ENCODE peak calls at places on chromosomes 6 and 20, in ten cellular contexts. Z is GM12878, J is gastrocnemius medialis, R is MM.1S, S is lower lobe of right lung, Y is kidney, F is endodermal cell, H is H9, N is upper lobe of right lung, W is tibial artery. G is an unnamed sample.

GRCh38 chr6:48664850-48665249 is 553.9 kb upstream of the PTCHD4 start:
- DNase-seq in Y (no peak), N (no peak), W (no peak), J (no peak), Z (no peak), H (no peak), S (no peak), R (no peak), F (no peak), G (no peak)

GRCh38 chr6:12356983-12357972 is 67.1 kb downstream of the EDN1 start:
- DNase-seq in F (no peak), N (no peak), J (no peak), R (peak; percentile 37), Y (no peak), W (no peak), H (no peak), Z (peak; percentile 86), S (no peak), G (no peak)

GRCh38 chr6:37804676-37805075 is 14.9 kb upstream of the ZFAND3 start:
- DNase-seq in S (no peak), Y (no peak), Z (no peak), R (no peak), H (no peak), N (no peak), J (no peak), F (no peak), W (no peak), G (no peak)

GRCh38 chr6:151674578-151674977 is 132.9 kb upstream of the ESR1 start:
- DNase-seq in Y (no peak), S (no peak), J (no peak), W (no peak), Z (no peak), H (no peak), N (no peak), F (no peak), R (no peak), G (no peak)

GRCh38 chr6:157644043-157644810 is 178.8 kb upstream of the SNX9 start:
- DNase-seq in R (no peak), F (no peak), H (no peak), J (no peak), Z (no peak), S (no peak), Y (no peak), W (peak; percentile 64), N (no peak), G (peak; percentile 38)

GRCh38 chr20:50372770-50373088 is 137.5 kb upstream of the PTPN1 start:
- DNase-seq in H (no peak), R (no peak), J (peak; percentile 56), Z (no peak), W (no peak), S (no peak), N (no peak), Y (no peak), F (no peak), G (peak; percentile 95)

GRCh38 chr6:150142304-150142656 is 564 bp upstream of the PPP1R14C start:
- DNase-seq in J (no peak), Y (no peak), R (no peak), N (peak; percentile 81), H (no peak), S (peak; percentile 60), Z (no peak), W (no peak), F (no peak), G (peak; percentile 64)

GRCh38 chr20:37209193-37209592 is 29.8 kb upstream of the MROH8 start:
- DNase-seq in W (no peak), Z (no peak), R (no peak), N (no peak), J (no peak), Y (no peak), S (no peak), F (peak; percentile 17), H (no peak), G (no peak)

GRCh38 chr20:25299801-25300200 is 51.9 kb downstream of the PYGB start:
- DNase-seq in F (no peak), J (no peak), W (no peak), H (no peak), Z (no peak), S (no peak), N (no peak), R (peak; percentile 85), Y (peak; percentile 61), G (peak; percentile 32)

GRCh38 chr6:30075987-30076311 is 380 bp upstream of the RNF39 start:
- DNase-seq in Z (no peak), H (peak; percentile 63), R (no peak), W (no peak), J (no peak), N (peak; percentile 81), S (peak; percentile 72), F (no peak), Y (peak; percentile 88), G (peak; percentile 89)
- TF ChIP-seq CTCF in Z (no peak), H (no peak), R (no peak), W (no peak), J (no peak), N (peak; percentile 3), S (no peak), F (no peak), Y (no peak), G (peak; percentile 40)

GRCh38 chr20:31695849-31696804 is 26.5 kb downstream of the BCL2L1 start:
- DNase-seq in Y (no peak), Z (no peak), R (no peak), S (peak; percentile 56), H (no peak), N (no peak), W (no peak), J (peak; percentile 80), F (no peak), G (peak; percentile 70)

GRCh38 chr20:31694842-31695593 is 27.6 kb downstream of the BCL2L1 start:
- DNase-seq in W (no peak), J (no peak), Z (no peak), H (no peak), F (no peak), N (no peak), Y (no peak), S (no peak), R (no peak), G (no peak)

GRCh38 chr20:31691646-31692275 is 30.9 kb downstream of the BCL2L1 start:
- DNase-seq in F (no peak), J (no peak), N (no peak), W (no peak), Y (no peak), R (peak; percentile 78), H (no peak), Z (no peak), S (no peak), G (no peak)

GRCh38 chr20:31693987-31694661 is 28.5 kb downstream of the BCL2L1 start:
- DNase-seq in J (no peak), Z (no peak), W (no peak), R (no peak), H (peak; percentile 41), Y (no peak), F (peak; percentile 76), N (no peak), S (no peak), G (no peak)

GRCh38 chr20:31693402-31693801 is 29.3 kb downstream of the BCL2L1 start:
- DNase-seq in Y (no peak), J (no peak), W (no peak), H (no peak), N (no peak), S (no peak), Z (no peak), R (no peak), F (no peak), G (no peak)
- H3K27ac ChIP-seq in Y (peak overlapping the region; percentile 95), J (peak overlapping the region; percentile 92), W (no peak overlapping the region), H (no peak overlapping the region), N (peak overlapping the region; percentile 32), S (no peak overlapping the region), Z (no peak overlapping the region), R (peak overlapping the region; percentile 84), F (no peak overlapping the region), G (peak overlapping the region; percentile 55)

DNA sequence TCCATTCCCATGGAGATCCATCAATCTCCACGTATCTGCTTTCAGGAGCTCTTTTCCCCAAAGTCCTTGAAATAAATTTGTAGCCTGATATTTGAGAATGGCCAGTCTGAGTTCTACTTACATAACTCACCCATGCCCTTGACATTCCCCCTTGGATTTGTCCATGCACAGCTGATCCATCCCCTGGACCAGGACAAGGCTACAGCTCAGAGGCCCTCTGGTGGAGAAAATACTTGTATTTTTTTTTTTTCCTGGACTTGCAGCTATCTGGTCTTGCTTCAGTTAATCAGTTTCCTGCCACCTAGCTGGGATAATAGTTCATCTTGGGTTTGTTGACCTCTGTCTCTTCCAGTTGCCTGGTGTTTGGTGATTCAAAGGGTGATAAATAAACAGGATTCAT is 467.6 kb downstream of the DHX35 start:
- DNase-seq in S (no peak), Z (no peak), N (no peak), J (no peak), R (no peak), F (no peak), Y (no peak), H (no peak), W (no peak), G (no peak)
- TF ChIP-seq CTCF in S (peak; percentile 20), Z (peak; percentile 17), N (peak; percentile 29), J (no peak), R (no peak), F (peak; percentile 77), Y (peak; percentile 27), H (peak; percentile 68), W (no peak), G (peak; percentile 13)

GRCh38 chr6:144159727-144160126 is 9.4 kb downstream of the STX11 start:
- DNase-seq in S (no peak), Y (no peak), Z (no peak), J (no peak), N (no peak), H (no peak), F (no peak), R (no peak), W (no peak), G (no peak)

GRCh38 chr6:144156991-144157390 is 6.7 kb downstream of the STX11 start:
- DNase-seq in Y (no peak), Z (no peak), H (peak; percentile 33), J (no peak), R (no peak), S (no peak), F (no peak), N (no peak), W (no peak), G (no peak)

GRCh38 chr6:144158133-144158532 is 7.8 kb downstream of the STX11 start:
- DNase-seq in S (no peak), J (peak; percentile 36), Y (no peak), R (no peak), H (no peak), F (peak; percentile 82), Z (no peak), N (no peak), W (no peak), G (peak; percentile 41)

GRCh38 chr6:144160452-144160851 is 10.1 kb downstream of the STX11 start:
- DNase-seq in N (no peak), J (no peak), R (no peak), Y (no peak), Z (no peak), W (no peak), F (no peak), S (no peak), H (no peak), G (no peak)

GRCh38 chr6:144159231-144159630 is 8.9 kb downstream of the STX11 start:
- DNase-seq in Y (no peak), N (no peak), J (no peak), Z (no peak), H (no peak), W (no peak), R (no peak), F (no peak), S (no peak), G (no peak)
- H3K27ac ChIP-seq in Y (peak overlapping the region; percentile 57), N (peak overlapping the region; percentile 12), J (peak overlapping the region; percentile 56), Z (no peak overlapping the region), H (no peak overlapping the region), W (no peak overlapping the region), R (no peak overlapping the region), F (no peak overlapping the region), S (no peak overlapping the region), G (no peak overlapping the region)

GRCh38 chr20:44471481-44471882 is 4.2 kb upstream of the TTPAL start:
- DNase-seq in F (no peak), J (no peak), H (no peak), Z (no peak), W (no peak), Y (no peak), S (no peak), R (no peak), N (no peak), G (peak; percentile 51)
- TF ChIP-seq CTCF in F (peak; percentile 73), J (peak; percentile 51), H (peak; percentile 55), Z (peak; percentile 43), W (no peak), Y (peak; percentile 62), S (peak; percentile 18), R (peak; percentile 9), N (peak; percentile 19), G (peak; percentile 74)